ENCODE peak calls at places on chromosomes 2 and 18, in four cellular contexts. One of them, this sample, is unnamed.

GRCh38 chr2:38097611-38098350 is 21.8 kb upstream of the CYP1B1 start:
- DNase-seq in astrocyte of the spinal cord: no peak
- DNase-seq in tibial nerve: no peak
- DNase-seq in WERI-Rb-1: no peak
- DNase-seq in this sample: no peak

GRCh38 chr2:138752231-138752956 is 27.8 kb downstream of the NXPH2 start:
- DNase-seq in astrocyte of the spinal cord: peak
- DNase-seq in WERI-Rb-1: no peak
- DNase-seq in tibial nerve: no peak
- DNase-seq in this sample: no peak

GRCh38 chr2:65722028-65722427 is 289.6 kb upstream of the SPRED2 start:
- DNase-seq in tibial nerve: peak
- DNase-seq in astrocyte of the spinal cord: peak
- DNase-seq in WERI-Rb-1: peak
- DNase-seq in this sample: peak

GRCh38 chr2:231170058-231170457 is 28.4 kb upstream of the ARMC9 start:
- DNase-seq in astrocyte of the spinal cord: no peak
- DNase-seq in tibial nerve: no peak
- DNase-seq in WERI-Rb-1: no peak
- DNase-seq in this sample: peak

GRCh38 chr2:205617905-205618304 is 64.4 kb upstream of the NRP2 start:
- DNase-seq in tibial nerve: no peak
- DNase-seq in astrocyte of the spinal cord: no peak
- DNase-seq in WERI-Rb-1: no peak
- DNase-seq in this sample: no peak

GRCh38 chr2:237980087-237980486 is 13.3 kb downstream of the UBE2F start:
- DNase-seq in astrocyte of the spinal cord: no peak
- DNase-seq in tibial nerve: no peak
- DNase-seq in WERI-Rb-1: no peak
- DNase-seq in this sample: no peak

GRCh38 chr2:110842048-110842447 is 109.7 kb downstream of the ACOXL start:
- DNase-seq in tibial nerve: no peak
- DNase-seq in astrocyte of the spinal cord: no peak
- DNase-seq in WERI-Rb-1: no peak
- DNase-seq in this sample: no peak

GRCh38 chr2:148860037-148860436 is 15.0 kb upstream of the KIF5C start:
- DNase-seq in WERI-Rb-1: no peak
- DNase-seq in astrocyte of the spinal cord: peak
- DNase-seq in tibial nerve: no peak
- DNase-seq in this sample: no peak

GRCh38 chr18:33183136-33183535 is 257.4 kb downstream of the CCDC178 start:
- DNase-seq in astrocyte of the spinal cord: no peak
- DNase-seq in WERI-Rb-1: no peak
- DNase-seq in tibial nerve: no peak
- DNase-seq in this sample: no peak

GRCh38 chr2:121273116-121273515 is 11.9 kb downstream of the TFCP2L1 start:
- DNase-seq in tibial nerve: no peak
- DNase-seq in WERI-Rb-1: no peak
- DNase-seq in astrocyte of the spinal cord: no peak
- DNase-seq in this sample: no peak

GRCh38 chr18:48994926-48995835 is 44.4 kb upstream of the SMAD7 start:
- DNase-seq in astrocyte of the spinal cord: no peak
- DNase-seq in WERI-Rb-1: no peak
- DNase-seq in tibial nerve: no peak
- DNase-seq in this sample: no peak

GRCh38 chr2:60540054-60540453 is 13.4 kb downstream of the BCL11A start:
- DNase-seq in WERI-Rb-1: no peak
- DNase-seq in astrocyte of the spinal cord: no peak
- DNase-seq in tibial nerve: no peak
- DNase-seq in this sample: no peak

GRCh38 chr2:219612605-219613286 is 14.7 kb upstream of the SLC4A3 start:
- DNase-seq in WERI-Rb-1: no peak
- DNase-seq in astrocyte of the spinal cord: no peak
- DNase-seq in tibial nerve: no peak
- DNase-seq in this sample: no peak

GRCh38 chr18:33369711-33370449 is 70.6 kb downstream of the CCDC178 start:
- DNase-seq in tibial nerve: no peak
- DNase-seq in WERI-Rb-1: no peak
- DNase-seq in astrocyte of the spinal cord: no peak
- DNase-seq in this sample: no peak

GRCh38 chr2:131125195-131125757 is 20.1 kb downstream of the PLEKHB2 start:
- DNase-seq in astrocyte of the spinal cord: no peak
- DNase-seq in WERI-Rb-1: no peak
- DNase-seq in tibial nerve: no peak
- DNase-seq in this sample: no peak

GRCh38 chr2:107136749-107137148 is 250.8 kb upstream of the ST6GAL2 start:
- DNase-seq in tibial nerve: no peak
- DNase-seq in WERI-Rb-1: no peak
- DNase-seq in astrocyte of the spinal cord: no peak
- DNase-seq in this sample: no peak

GRCh38 chr2:74558284-74559230 is 4.0 kb downstream of the DOK1 start:
- DNase-seq in WERI-Rb-1: no peak
- DNase-seq in tibial nerve: no peak
- DNase-seq in astrocyte of the spinal cord: no peak
- DNase-seq in this sample: no peak

GRCh38 chr2:26818972-26819371 is 29.0 kb upstream of the DPYSL5 start:
- DNase-seq in astrocyte of the spinal cord: no peak
- DNase-seq in tibial nerve: no peak
- DNase-seq in WERI-Rb-1: no peak
- DNase-seq in this sample: no peak
- TF ChIP-seq CTCF in astrocyte of the spinal cord: no peak
- TF ChIP-seq CTCF in tibial nerve: no peak
- TF ChIP-seq CTCF in WERI-Rb-1: no peak
- TF ChIP-seq CTCF in this sample: no peak

DNA sequence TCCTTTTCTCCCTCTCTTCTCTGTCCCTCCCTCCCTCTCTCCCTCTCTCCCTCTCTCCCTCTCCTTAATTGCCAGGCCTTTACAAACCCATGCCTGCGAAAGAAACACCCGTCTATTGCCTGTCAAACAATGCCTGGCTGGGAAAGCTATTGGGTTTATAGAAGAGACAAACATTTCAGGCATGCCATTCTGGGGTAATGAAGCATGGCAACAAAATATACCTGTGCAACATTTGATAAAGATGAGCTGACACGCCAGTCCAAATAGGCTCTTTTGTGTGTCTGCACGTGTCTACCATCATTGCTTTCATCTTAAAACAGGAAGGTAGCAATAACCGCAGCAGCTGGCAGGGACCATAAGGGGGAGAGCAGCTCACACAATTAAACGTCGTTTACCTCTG is 282.1 kb downstream of the ZNF516 start:
- DNase-seq in tibial nerve: no peak
- DNase-seq in astrocyte of the spinal cord: no peak
- DNase-seq in WERI-Rb-1: no peak
- DNase-seq in this sample: no peak
- TF ChIP-seq CTCF in tibial nerve: no peak
- TF ChIP-seq CTCF in astrocyte of the spinal cord: no peak
- TF ChIP-seq CTCF in WERI-Rb-1: peak
- TF ChIP-seq CTCF in this sample: no peak

DNA sequence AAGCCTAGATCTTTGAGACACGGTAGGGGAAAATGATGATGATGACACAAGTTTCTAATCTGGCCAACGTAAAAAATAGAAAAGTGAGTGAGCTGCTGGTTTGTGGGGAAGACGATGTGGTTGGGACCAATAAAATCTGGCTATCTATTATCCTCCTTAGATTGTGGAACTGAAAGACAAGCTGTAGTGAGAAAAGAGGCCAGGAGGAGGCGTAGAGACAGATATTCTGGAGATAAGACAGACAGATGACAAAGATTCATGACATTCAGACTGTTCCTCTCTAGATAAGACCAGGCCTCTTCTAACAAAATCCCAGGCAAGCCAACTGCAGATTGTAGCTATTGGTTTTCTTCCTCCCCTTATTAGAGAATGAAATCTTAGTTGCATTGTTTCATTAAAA is 376.3 kb upstream of the UBE2E3 start:
- DNase-seq in tibial nerve: no peak
- DNase-seq in astrocyte of the spinal cord: no peak
- DNase-seq in WERI-Rb-1: peak
- DNase-seq in this sample: no peak
- TF ChIP-seq CTCF in tibial nerve: no peak
- TF ChIP-seq CTCF in astrocyte of the spinal cord: peak
- TF ChIP-seq CTCF in WERI-Rb-1: peak
- TF ChIP-seq CTCF in this sample: peak

DNA sequence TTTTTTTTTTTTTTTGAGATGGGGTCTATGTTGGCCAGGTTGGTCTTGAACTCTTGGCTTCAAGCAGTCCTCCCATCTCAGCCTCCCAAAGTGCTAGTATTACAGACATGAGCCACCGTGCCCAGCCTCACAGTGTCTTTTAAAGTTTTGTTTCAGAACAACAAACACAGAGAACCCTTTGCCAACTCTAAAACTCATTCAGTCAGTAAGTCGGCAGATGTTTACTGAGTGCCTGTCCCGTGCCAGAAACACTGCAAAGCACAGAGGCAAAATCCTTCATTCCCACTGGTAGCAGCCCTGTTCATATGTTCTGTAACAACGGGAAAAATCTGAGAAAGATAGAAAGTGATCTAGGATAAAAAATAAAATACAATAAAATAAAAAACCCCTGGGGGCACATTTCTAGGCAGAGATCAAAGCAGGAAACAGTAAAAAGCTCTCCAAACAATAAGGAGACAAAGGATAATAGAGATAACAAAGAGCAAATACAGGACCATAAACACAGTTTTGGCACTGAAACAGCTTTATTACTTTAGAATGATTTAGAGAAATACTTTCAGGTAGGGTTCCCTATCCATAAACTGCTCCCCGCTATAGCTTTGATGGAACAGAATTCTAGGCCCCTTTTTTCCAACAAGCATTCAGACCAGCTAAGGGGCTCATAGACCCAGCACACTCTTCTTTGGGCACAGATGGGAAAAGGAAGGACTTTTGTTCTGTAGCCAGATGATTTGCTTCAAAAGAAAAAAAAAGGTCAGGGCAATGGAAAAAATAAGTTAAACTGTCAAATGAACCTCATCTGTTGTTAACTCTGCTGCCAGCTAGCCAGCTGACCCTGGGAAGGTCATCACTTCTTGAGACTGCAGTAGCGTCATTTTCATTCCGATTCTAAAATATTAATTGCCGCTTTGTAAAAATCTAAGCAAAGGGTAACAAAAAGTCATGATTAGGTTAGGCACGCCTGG is 212.3 kb downstream of the CDH20 start:
- DNase-seq in astrocyte of the spinal cord: no peak
- DNase-seq in WERI-Rb-1: no peak
- DNase-seq in tibial nerve: no peak
- DNase-seq in this sample: no peak
- TF ChIP-seq CTCF in astrocyte of the spinal cord: no peak
- TF ChIP-seq CTCF in WERI-Rb-1: no peak
- TF ChIP-seq CTCF in tibial nerve: no peak
- TF ChIP-seq CTCF in this sample: no peak

DNA sequence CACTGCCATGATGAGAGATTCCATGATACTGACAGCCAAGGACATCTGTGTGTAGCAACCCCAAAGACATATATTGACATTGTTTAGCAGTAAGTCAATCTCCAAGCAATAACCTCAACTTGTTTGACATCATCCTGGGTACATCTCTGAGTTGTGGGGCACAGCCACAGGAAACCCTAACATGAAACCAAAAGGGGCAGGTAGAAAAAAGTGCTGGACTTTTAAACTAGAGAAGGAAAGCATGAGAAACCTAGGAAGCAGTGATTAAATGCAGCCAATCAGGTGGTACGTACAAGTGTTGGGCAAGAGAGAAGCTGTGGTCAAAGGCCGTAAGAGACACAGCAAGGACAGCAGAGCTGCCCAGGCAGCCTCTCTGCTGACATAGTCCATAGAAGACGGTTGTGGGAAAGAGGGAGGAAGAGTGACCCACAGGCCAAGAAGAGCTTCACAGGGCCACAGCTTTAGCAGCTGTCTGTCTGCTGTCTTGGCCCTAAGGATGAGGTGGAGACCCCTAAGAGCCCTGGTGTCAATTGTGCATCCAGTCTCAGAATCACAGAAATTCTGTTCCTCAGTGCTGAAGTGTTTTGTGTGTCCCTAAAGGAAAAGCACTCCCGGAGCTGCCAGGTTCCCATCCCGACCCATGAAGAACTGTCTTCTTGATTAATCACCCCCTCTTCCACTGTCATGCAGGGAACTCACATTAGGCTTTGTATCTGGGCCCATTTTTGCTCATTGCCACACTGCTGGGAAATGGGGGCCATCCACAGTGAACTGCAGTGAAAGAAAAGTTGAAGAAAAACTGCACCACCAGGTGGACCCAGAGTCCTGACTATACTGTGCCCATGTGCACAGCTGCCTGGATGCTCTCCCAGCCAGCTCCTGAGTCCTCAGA is 25.4 kb upstream of the CHN1 start:
- DNase-seq in astrocyte of the spinal cord: peak
- DNase-seq in tibial nerve: no peak
- DNase-seq in WERI-Rb-1: peak
- DNase-seq in this sample: peak
- TF ChIP-seq CTCF in astrocyte of the spinal cord: peak
- TF ChIP-seq CTCF in tibial nerve: peak
- TF ChIP-seq CTCF in WERI-Rb-1: peak
- TF ChIP-seq CTCF in this sample: peak

GRCh38 chr2:215958231-215958630 is 55.1 kb downstream of the MREG start:
- DNase-seq in tibial nerve: no peak
- DNase-seq in WERI-Rb-1: no peak
- DNase-seq in astrocyte of the spinal cord: no peak
- DNase-seq in this sample: no peak

GRCh38 chr2:215961981-215962380 is 51.4 kb downstream of the MREG start:
- DNase-seq in astrocyte of the spinal cord: peak
- DNase-seq in WERI-Rb-1: peak
- DNase-seq in tibial nerve: no peak
- DNase-seq in this sample: no peak

GRCh38 chr2:215965532-215966152 is 47.7 kb downstream of the MREG start:
- DNase-seq in tibial nerve: no peak
- DNase-seq in WERI-Rb-1: no peak
- DNase-seq in astrocyte of the spinal cord: no peak
- DNase-seq in this sample: no peak

GRCh38 chr2:215966274-215966673 is 47.1 kb downstream of the MREG start:
- DNase-seq in WERI-Rb-1: no peak
- DNase-seq in tibial nerve: no peak
- DNase-seq in astrocyte of the spinal cord: no peak
- DNase-seq in this sample: no peak

DNA sequence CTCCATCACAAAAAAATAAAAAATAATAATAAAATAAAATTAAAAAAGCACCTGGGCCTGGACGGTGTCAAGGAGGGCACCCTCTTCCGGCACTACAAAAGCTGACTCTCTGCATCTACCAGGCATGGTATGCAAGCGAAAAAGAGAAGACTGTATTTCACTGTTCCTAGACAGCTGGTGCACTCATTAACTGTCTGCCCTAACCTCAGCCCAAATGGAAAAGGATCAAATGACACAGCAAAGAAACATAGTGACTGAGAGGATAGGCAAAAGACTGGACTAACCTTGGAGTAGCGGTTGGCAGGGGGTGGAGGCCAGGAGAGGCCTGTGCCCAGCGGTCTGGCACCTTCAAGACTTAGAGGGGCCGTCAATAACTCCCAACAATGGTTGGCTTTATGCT is 52.5 kb downstream of the MREG start:
- DNase-seq in WERI-Rb-1: no peak
- DNase-seq in astrocyte of the spinal cord: no peak
- DNase-seq in tibial nerve: no peak
- DNase-seq in this sample: no peak
- TF ChIP-seq CTCF in WERI-Rb-1: no peak
- TF ChIP-seq CTCF in astrocyte of the spinal cord: no peak
- TF ChIP-seq CTCF in tibial nerve: no peak
- TF ChIP-seq CTCF in this sample: no peak

GRCh38 chr2:127157651-127158460 is 50.9 kb upstream of the BIN1 start:
- DNase-seq in WERI-Rb-1: peak
- DNase-seq in tibial nerve: no peak
- DNase-seq in astrocyte of the spinal cord: no peak
- DNase-seq in this sample: no peak
- TF ChIP-seq CTCF in WERI-Rb-1: peak
- TF ChIP-seq CTCF in tibial nerve: no peak
- TF ChIP-seq CTCF in astrocyte of the spinal cord: peak
- TF ChIP-seq CTCF in this sample: peak

GRCh38 chr18:45526120-45526841 is 89.0 kb upstream of the SLC14A2 start:
- DNase-seq in WERI-Rb-1: no peak
- DNase-seq in tibial nerve: no peak
- DNase-seq in astrocyte of the spinal cord: peak
- DNase-seq in this sample: peak
- TF ChIP-seq CTCF in WERI-Rb-1: no peak
- TF ChIP-seq CTCF in tibial nerve: no peak
- TF ChIP-seq CTCF in astrocyte of the spinal cord: peak
- TF ChIP-seq CTCF in this sample: no peak

This sample was measured in HFFc6.